ENCODE peak calls at places on chromosome 7, in four cellular contexts. E is ovary, N is dorsolateral prefrontal cortex, Q is body of pancreas. I is an unnamed sample.
A peak's percentile ranks its signal among the peaks of the same experiment; 100 is the strongest.

GRCh38 chr7:138195207-138195606 is 118.9 kb downstream of the AKR1D1 start:
- DNase-seq in E (no peak), N (no peak), Q (no peak), I (no peak)

GRCh38 chr7:85191383-85191782 is 4.5 kb upstream of the SEMA3D start:
- DNase-seq in E (no peak), N (no peak), Q (no peak), I (no peak)

GRCh38 chr7:142939226-142939910 is at the start of gene LLCFC1:
- DNase-seq in E (no peak), N (no peak), Q (peak; percentile 32), I (no peak)

GRCh38 chr7:552711-553636 is 33.3 kb upstream of the PDGFA start:
- DNase-seq in E (no peak), N (no peak), Q (no peak), I (no peak)

GRCh38 chr7:48040944-48041664 is 5.8 kb downstream of the C7orf57 start:
- DNase-seq in E (no peak), N (no peak), Q (no peak), I (no peak)

GRCh38 chr7:23404546-23405239 is 65.6 kb downstream of the IGF2BP3 start:
- DNase-seq in E (no peak), N (no peak), Q (no peak), I (no peak)

GRCh38 chr7:99102809-99103690 is 40.9 kb downstream of the SMURF1 start:
- DNase-seq in E (no peak), N (no peak), Q (no peak), I (no peak)

GRCh38 chr7:28002638-28003037 is 178.0 kb downstream of the JAZF1 start:
- DNase-seq in E (no peak), N (no peak), Q (no peak), I (no peak)

GRCh38 chr7:86407291-86407690 is 236.4 kb upstream of the GRM3 start:
- DNase-seq in E (no peak), N (no peak), Q (no peak), I (no peak)

GRCh38 chr7:65448824-65449504 is 75.3 kb downstream of the ZNF92 start:
- DNase-seq in E (no peak), N (no peak), Q (no peak), I (no peak)

GRCh38 chr7:158361326-158361946 is 226.2 kb downstream of the PTPRN2 start:
- DNase-seq in E (no peak), N (no peak), Q (no peak), I (peak; percentile 22)

GRCh38 chr7:37113661-37114355 is 334.9 kb downstream of the ELMO1 start:
- DNase-seq in E (no peak), N (no peak), Q (no peak), I (no peak)

GRCh38 chr7:34133356-34133982 is 228.1 kb downstream of the BMPER start:
- DNase-seq in E (no peak), N (no peak), Q (no peak), I (no peak)

GRCh38 chr7:129825005-129825553 is 127.7 kb downstream of the UBE2H start:
- DNase-seq in E (peak; percentile 72), N (peak; percentile 32), Q (peak; percentile 56), I (no peak)

GRCh38 chr7:156932006-156932405 is 17.5 kb upstream of the NOM1 start:
- DNase-seq in E (no peak), N (no peak), Q (no peak), I (no peak)

GRCh38 chr7:106052681-106053080 is 59.4 kb downstream of the SYPL1 start:
- DNase-seq in E (no peak), N (no peak), Q (no peak), I (no peak)

GRCh38 chr7:108211382-108212201 is 81.4 kb upstream of the LAMB4 start:
- DNase-seq in E (no peak), N (no peak), Q (peak; percentile 26), I (no peak)

GRCh38 chr7:106056513-106057203 is 55.5 kb downstream of the SYPL1 start:
- DNase-seq in E (peak; percentile 79), N (peak; percentile 58), Q (peak; percentile 73), I (peak; percentile 80)

GRCh38 chr7:28477041-28477442 is 64.7 kb downstream of the CREB5 start:
- DNase-seq in E (no peak), N (no peak), Q (no peak), I (no peak)

GRCh38 chr7:26199301-26200112 is 1.0 kb downstream of the HNRNPA2B1 start:
- DNase-seq in E (peak; percentile 81), N (peak; percentile 47), Q (peak; percentile 80), I (peak; percentile 81)

GRCh38 chr7:55538538-55538937 is 33.8 kb downstream of the VOPP1 start:
- DNase-seq in E (no peak), N (no peak), Q (no peak), I (no peak)

GRCh38 chr7:149196705-149197171 is 1.4 kb downstream of the ZNF282 start:
- DNase-seq in E (no peak), N (no peak), Q (no peak), I (no peak)

GRCh38 chr7:149198161-149198816 is 2.9 kb downstream of the ZNF282 start:
- DNase-seq in E (no peak), N (no peak), Q (no peak), I (no peak)

GRCh38 chr7:149199234-149199990 is 4.1 kb downstream of the ZNF282 start:
- DNase-seq in E (no peak), N (no peak), Q (no peak), I (no peak)

GRCh38 chr7:149196151-149196704 is 882 bp downstream of the ZNF282 start:
- DNase-seq in E (no peak), N (no peak), Q (no peak), I (no peak)

DNA sequence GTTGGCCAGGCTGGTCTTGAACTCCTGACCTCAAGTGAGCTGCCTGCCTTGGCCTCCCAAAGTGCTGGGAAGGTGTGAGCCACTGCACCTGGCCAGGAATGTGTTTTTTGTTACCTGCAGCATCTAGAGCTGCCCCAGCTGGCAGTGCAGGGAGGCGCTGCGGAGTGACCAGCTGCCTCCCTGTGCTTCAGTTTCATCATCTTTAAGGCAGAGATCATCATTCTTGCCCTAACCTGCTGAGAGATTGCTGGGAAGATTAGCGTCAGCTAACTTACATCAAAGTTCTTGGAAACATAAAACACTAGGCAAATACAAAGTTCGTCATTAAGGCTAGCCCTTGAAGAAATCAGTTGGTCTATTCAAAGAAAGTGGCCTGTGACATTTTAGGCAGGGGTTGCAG is 2.3 kb downstream of the ZNF282 start:
- DNase-seq in E (no peak), N (no peak), Q (no peak), I (no peak)
- H3K27ac ChIP-seq in E (no peak overlapping the region), N (no peak overlapping the region), Q (no peak overlapping the region), I (no peak overlapping the region)

DNA sequence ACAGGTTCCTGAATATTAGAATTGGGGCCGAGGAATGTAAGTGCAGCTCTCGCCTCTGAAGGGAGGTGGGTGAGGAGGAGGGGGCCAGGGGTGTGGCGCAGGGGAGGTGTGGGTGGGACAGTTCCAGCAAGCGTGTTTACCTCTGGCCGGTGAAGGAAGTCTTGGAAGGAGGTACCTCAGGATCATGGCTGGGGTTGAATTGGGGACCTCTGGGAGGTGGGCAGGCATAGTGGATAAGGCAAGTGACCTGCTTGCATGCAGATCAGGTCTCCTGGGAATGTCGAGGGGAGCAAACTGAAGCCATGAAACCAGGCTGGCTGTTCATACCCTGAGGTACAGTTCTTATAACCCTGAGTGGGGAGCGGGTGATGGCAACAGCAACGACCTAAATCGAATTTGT is 2.0 kb downstream of the ZNF775 start:
- DNase-seq in E (peak; percentile 26), N (no peak), Q (no peak), I (no peak)
- H3K4me3 ChIP-seq in E (no peak overlapping the region), N (peak overlapping the region; percentile 89), Q (no peak overlapping the region), I (no peak overlapping the region)

GRCh38 chr7:113087278-113087998 is 811 bp upstream of the GPR85 start:
- DNase-seq in E (no peak), N (no peak), Q (peak; percentile 8), I (no peak)
- H3K27ac ChIP-seq in E (no peak overlapping the region), N (peak overlapping the region; percentile 53), Q (no peak overlapping the region), I (peak overlapping the region; percentile 61)

GRCh38 chr7:122166260-122166659 is 22.2 kb upstream of the AASS start:
- DNase-seq in E (no peak), N (no peak), Q (no peak), I (no peak)

GRCh38 chr7:122161628-122162027 is 17.6 kb upstream of the AASS start:
- DNase-seq in E (no peak), N (no peak), Q (no peak), I (no peak)

DNA sequence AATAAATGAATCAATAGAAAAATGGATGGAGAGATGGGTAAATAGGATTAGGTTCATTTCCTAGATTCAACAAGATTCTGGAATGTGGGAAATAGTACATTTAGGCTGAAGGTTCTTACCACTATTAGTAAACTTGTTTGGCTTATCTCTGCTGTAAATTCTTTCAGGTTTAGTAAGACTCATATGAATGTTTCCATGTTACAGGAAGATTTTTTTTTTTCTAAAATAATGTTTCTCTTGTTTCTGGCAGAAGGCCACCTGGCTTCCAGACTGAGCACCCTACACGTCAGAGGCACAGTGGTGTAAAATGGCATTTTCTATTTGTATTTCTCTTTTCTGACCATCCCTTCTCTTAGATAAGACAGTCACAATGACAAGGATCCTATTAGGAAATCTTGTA is 22.7 kb upstream of the AASS start:
- DNase-seq in E (peak; percentile 44), N (no peak), Q (peak; percentile 11), I (no peak)
- H3K4me3 ChIP-seq in E (no peak overlapping the region), N (no peak overlapping the region), Q (no peak overlapping the region), I (no peak overlapping the region)

GRCh38 chr7:6482307-6482706 is 34.6 kb upstream of the DAGLB start:
- DNase-seq in E (no peak), N (no peak), Q (no peak), I (no peak)

GRCh38 chr7:6482743-6483119 is 35.0 kb upstream of the DAGLB start:
- DNase-seq in E (no peak), N (no peak), Q (no peak), I (no peak)

GRCh38 chr7:6487184-6487545 is 39.4 kb upstream of the DAGLB start:
- DNase-seq in E (no peak), N (no peak), Q (no peak), I (no peak)

GRCh38 chr7:6489612-6490011 is 41.9 kb upstream of the DAGLB start:
- DNase-seq in E (no peak), N (no peak), Q (no peak), I (no peak)

DNA sequence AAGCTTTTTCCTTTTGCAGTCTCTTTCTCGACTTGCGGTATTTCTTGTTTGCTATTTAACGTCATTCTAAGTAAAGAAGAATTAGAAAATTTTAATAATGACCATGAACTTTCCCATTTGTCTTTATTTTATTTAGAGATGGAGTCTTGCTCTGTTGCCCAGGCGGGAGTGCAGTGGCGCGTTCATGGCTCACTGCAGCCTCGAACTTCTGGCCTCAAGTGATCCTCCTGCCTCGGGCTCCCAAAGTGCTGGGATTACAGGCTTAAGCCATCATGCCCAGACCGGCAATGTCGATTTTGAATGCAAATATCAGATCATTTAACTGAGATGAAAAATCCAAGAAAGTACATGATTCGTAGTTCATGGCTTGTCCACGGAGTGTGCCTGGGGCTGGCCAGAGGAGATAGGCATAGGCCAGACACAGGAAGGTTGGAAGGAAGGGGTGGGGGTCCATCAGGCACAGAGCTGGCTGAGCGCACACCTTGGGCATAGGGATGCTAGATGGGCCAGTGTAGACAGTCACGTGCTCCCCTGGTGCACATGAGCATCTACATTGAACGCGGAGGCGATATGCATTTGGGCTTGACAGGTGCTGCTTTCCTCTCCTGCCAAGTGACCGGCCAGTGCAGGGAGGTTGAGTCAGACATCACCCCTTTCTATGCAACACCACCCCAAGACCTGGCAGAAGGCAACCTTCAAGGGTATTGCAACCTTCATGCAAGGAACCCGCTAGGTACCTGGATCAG is 38.9 kb upstream of the DAGLB start:
- DNase-seq in E (no peak), N (no peak), Q (no peak), I (no peak)
- H3K27ac ChIP-seq in E (no peak overlapping the region), N (no peak overlapping the region), Q (no peak overlapping the region), I (no peak overlapping the region)

I was measured in ascending aorta.